ENCODE peak calls at places on chromosomes 2 and 18, in ten cellular contexts. Z is HEK293T, P is HTR-8/SVneo, K is NCI-H510A treated with DMSO at 0.1 percent for 48 hours, J is SK-N-DZ, R is left cardiac atrium, Y is HepG2, H is NCI-H146, L is nucleus accumbens, M is LHCN-M2. V is an unnamed sample.

GRCh38 chr2:120066708-120067547 is 54.1 kb downstream of the EPB41L5 start:
- DNase-seq in L (no peak), Y (peak; percentile 98), J (peak; percentile 10), K (peak; percentile 93), R (no peak), M (no peak), P (no peak), H (peak; percentile 89), Z (no peak), V (peak; percentile 20)

GRCh38 chr2:10968176-10968575 is 56.4 kb downstream of the KCNF1 start:
- DNase-seq in P (no peak), L (no peak), Y (no peak), H (no peak), M (no peak), Z (no peak), J (no peak), K (no peak), R (no peak), V (no peak)

GRCh38 chr18:3652380-3653262 is 202.6 kb downstream of the TGIF1 start:
- DNase-seq in P (peak; percentile 86), M (peak; percentile 94), Z (peak; percentile 11), L (no peak), R (peak; percentile 83), Y (peak; percentile 96), K (peak; percentile 68), J (no peak), H (peak; percentile 38), V (peak; percentile 91)

GRCh38 chr2:95393901-95394300 is 8.6 kb upstream of the FAHD2A start:
- DNase-seq in M (no peak), L (no peak), Y (no peak), J (no peak), K (no peak), H (no peak), Z (no peak), R (no peak), P (no peak), V (no peak)

GRCh38 chr2:89767581-89768435 is 1076.3 kb downstream of the RPIA start:
- DNase-seq in Z (no peak), R (no peak), H (no peak), J (no peak), M (no peak), Y (no peak), K (no peak), P (no peak), L (no peak), V (no peak)

GRCh38 chr18:23191952-23192662 is 56.8 kb downstream of the CABLES1 start:
- DNase-seq in J (no peak), K (no peak), Y (no peak), H (no peak), Z (no peak), L (peak; percentile 15), P (peak; percentile 66), M (peak; percentile 53), R (peak; percentile 68), V (no peak)

GRCh38 chr18:44796505-44797198 is 116.0 kb downstream of the SETBP1 start:
- DNase-seq in J (no peak), L (no peak), H (no peak), Y (peak; percentile 1), M (no peak), Z (no peak), K (no peak), P (no peak), R (no peak), V (no peak)

GRCh38 chr18:76948345-76948744 is 126.0 kb downstream of the ZNF236 start:
- DNase-seq in Y (no peak), Z (no peak), H (no peak), P (no peak), M (no peak), L (no peak), K (no peak), J (no peak), R (no peak), V (no peak)

GRCh38 chr2:181586569-181587076 is 70.3 kb downstream of the CERKL start:
- DNase-seq in R (no peak), H (peak; percentile 97), M (peak; percentile 9), P (no peak), K (peak; percentile 98), Y (no peak), J (peak; percentile 51), Z (no peak), L (no peak), V (no peak)

GRCh38 chr18:41872206-41872605 is 82.8 kb upstream of the PIK3C3 start:
- DNase-seq in L (no peak), P (no peak), Z (no peak), J (no peak), K (no peak), M (no peak), R (no peak), Y (no peak), H (no peak), V (no peak)

GRCh38 chr2:232749331-232749730 is 27.0 kb downstream of the KCNJ13 start:
- DNase-seq in R (no peak), H (no peak), J (no peak), P (no peak), K (no peak), Y (no peak), M (no peak), L (no peak), Z (no peak), V (no peak)

GRCh38 chr2:45841752-45842407 is 190.4 kb downstream of the PRKCE start:
- DNase-seq in J (peak; percentile 70), H (no peak), K (no peak), Y (no peak), P (no peak), L (no peak), Z (no peak), M (no peak), R (no peak), V (no peak)

GRCh38 chr18:51253476-51253875 is 56.0 kb upstream of the MEX3C start:
- DNase-seq in Y (peak; percentile 9), K (no peak), L (no peak), J (no peak), Z (no peak), P (no peak), H (no peak), R (no peak), M (no peak), V (no peak)

GRCh38 chr2:239027431-239028252 is 179.8 kb downstream of the TWIST2 start:
- DNase-seq in Z (no peak), P (no peak), H (peak; percentile 32), L (no peak), R (no peak), M (no peak), Y (no peak), J (no peak), K (no peak), V (no peak)

GRCh38 chr2:231977430-231977829 is 15.9 kb downstream of the DIS3L2 start:
- DNase-seq in M (no peak), Z (no peak), J (no peak), K (no peak), R (no peak), P (no peak), L (no peak), Y (peak; percentile 51), H (no peak), V (peak; percentile 61)

GRCh38 chr2:16137080-16137755 is 196.9 kb downstream of the MYCN start:
- DNase-seq in Y (no peak), P (no peak), J (peak; percentile 98), L (no peak), M (no peak), R (no peak), K (no peak), Z (no peak), H (no peak), V (no peak)

V was measured in SK-MEL-5.